ENCODE peak calls at places on chromosomes 5 and 9, in eight cellular contexts. J, V, D, Y, X, B, I and Z are unnamed samples.

GRCh38 chr5:73031839-73032238 is 76.0 kb downstream of the FCHO2 start:
- DNase-seq in D (peak; percentile 98), I (no peak), B (peak; percentile 90), J (no peak), X (peak; percentile 36), Y (peak; percentile 56), V (peak; percentile 24), Z (peak; percentile 8)

GRCh38 chr5:172800088-172800551 is 29.1 kb upstream of the DUSP1 start:
- DNase-seq in I (peak; percentile 58), X (no peak), Y (no peak), B (peak; percentile 68), D (peak; percentile 74), J (no peak), V (no peak), Z (peak; percentile 54)

GRCh38 chr5:139431706-139432105 is 7.6 kb downstream of the DNAJC18 start:
- DNase-seq in V (no peak), Y (no peak), X (no peak), D (no peak), J (no peak), I (no peak), B (no peak), Z (no peak)

GRCh38 chr5:1661311-1661710 is 137.6 kb upstream of the LPCAT1 start:
- DNase-seq in I (no peak), J (no peak), V (no peak), Y (no peak), D (no peak), B (no peak), X (no peak), Z (no peak)

GRCh38 chr9:127816362-127816725 is 13.7 kb downstream of the FPGS start:
- DNase-seq in Y (no peak), J (no peak), X (no peak), V (no peak), B (no peak), I (peak; percentile 58), D (no peak), Z (no peak)

GRCh38 chr5:167030500-167031120 is 1260.8 kb upstream of the WWC1 start:
- DNase-seq in B (no peak), D (peak; percentile 79), X (no peak), Y (no peak), J (peak; percentile 44), I (no peak), V (peak; percentile 28), Z (no peak)

GRCh38 chr5:180601591-180602480 is 10.5 kb upstream of the SCGB3A1 start:
- DNase-seq in X (no peak), B (no peak), D (peak; percentile 3), I (peak; percentile 12), V (no peak), Y (no peak), J (peak; percentile 12), Z (no peak)

GRCh38 chr9:23683021-23683431 is 143.0 kb downstream of the ELAVL2 start:
- DNase-seq in J (no peak), I (no peak), X (no peak), Y (no peak), V (no peak), D (no peak), B (peak; percentile 51), Z (peak; percentile 48)

GRCh38 chr5:164191240-164191639 is 685.8 kb downstream of the MAT2B start:
- DNase-seq in X (no peak), Y (peak; percentile 23), J (no peak), I (no peak), V (no peak), B (no peak), D (no peak), Z (peak; percentile 18)

GRCh38 chr5:181205735-181206401 is 872 bp upstream of the TRIM7 start:
- DNase-seq in Y (no peak), V (peak; percentile 39), B (no peak), X (no peak), D (peak; percentile 23), I (peak; percentile 42), J (no peak), Z (no peak)

GRCh38 chr5:135568241-135568640 is 10.6 kb downstream of the CXCL14 start:
- DNase-seq in Y (no peak), B (no peak), D (no peak), V (no peak), J (no peak), I (no peak), X (no peak), Z (no peak)

GRCh38 chr5:152505442-152506042 is 100.5 kb upstream of the NMUR2 start:
- DNase-seq in J (peak; percentile 60), V (peak; percentile 75), X (peak; percentile 52), I (peak; percentile 29), D (peak; percentile 73), Y (peak; percentile 29), B (peak; percentile 46), Z (peak; percentile 73)